ENCODE peak calls at places on chromosome 12, in seven cellular contexts. One of them, this sample, is unnamed.

GRCh38 chr12:58850826-58851225 is 69.5 kb downstream of the LRIG3 start:
- DNase-seq in activated naive CD8-positive, alpha-beta T cell treated with anti-CD3 and anti-CD28 coated beads, Interleukin-2, amount 50 U/mL, for 24 hours: no peak
- DNase-seq in naive thymus-derived CD8-positive, alpha-beta T cell: no peak
- DNase-seq in choroid plexus epithelial cell: no peak
- DNase-seq in hippocampal formation: no peak
- DNase-seq in LoVo: no peak
- DNase-seq in globus pallidus: no peak
- DNase-seq in this sample: no peak

GRCh38 chr12:39451977-39452376 is 9.1 kb upstream of the KIF21A start:
- DNase-seq in naive thymus-derived CD8-positive, alpha-beta T cell: no peak
- DNase-seq in globus pallidus: peak
- DNase-seq in LoVo: no peak
- DNase-seq in hippocampal formation: no peak
- DNase-seq in choroid plexus epithelial cell: no peak
- DNase-seq in activated naive CD8-positive, alpha-beta T cell treated with anti-CD3 and anti-CD28 coated beads, Interleukin-2, amount 50 U/mL, for 24 hours: no peak
- DNase-seq in this sample: no peak

GRCh38 chr12:59650594-59651229 is 54.9 kb downstream of the SLC16A7 start:
- DNase-seq in choroid plexus epithelial cell: peak
- DNase-seq in naive thymus-derived CD8-positive, alpha-beta T cell: no peak
- DNase-seq in LoVo: no peak
- DNase-seq in globus pallidus: no peak
- DNase-seq in activated naive CD8-positive, alpha-beta T cell treated with anti-CD3 and anti-CD28 coated beads, Interleukin-2, amount 50 U/mL, for 24 hours: no peak
- DNase-seq in hippocampal formation: no peak
- DNase-seq in this sample: no peak

GRCh38 chr12:14417717-14418116 is 52.2 kb downstream of the ATF7IP start:
- DNase-seq in hippocampal formation: peak
- DNase-seq in LoVo: no peak
- DNase-seq in choroid plexus epithelial cell: peak
- DNase-seq in globus pallidus: peak
- DNase-seq in activated naive CD8-positive, alpha-beta T cell treated with anti-CD3 and anti-CD28 coated beads, Interleukin-2, amount 50 U/mL, for 24 hours: peak
- DNase-seq in naive thymus-derived CD8-positive, alpha-beta T cell: peak
- DNase-seq in this sample: peak

GRCh38 chr12:54983536-54984102 is 943 bp downstream of the TESPA1 start:
- DNase-seq in globus pallidus: no peak
- DNase-seq in naive thymus-derived CD8-positive, alpha-beta T cell: peak
- DNase-seq in hippocampal formation: no peak
- DNase-seq in activated naive CD8-positive, alpha-beta T cell treated with anti-CD3 and anti-CD28 coated beads, Interleukin-2, amount 50 U/mL, for 24 hours: peak
- DNase-seq in LoVo: no peak
- DNase-seq in choroid plexus epithelial cell: no peak
- DNase-seq in this sample: peak

GRCh38 chr12:55671746-55672145 is 35.1 kb downstream of the OR10P1 start:
- DNase-seq in choroid plexus epithelial cell: no peak
- DNase-seq in naive thymus-derived CD8-positive, alpha-beta T cell: no peak
- DNase-seq in globus pallidus: no peak
- DNase-seq in hippocampal formation: no peak
- DNase-seq in activated naive CD8-positive, alpha-beta T cell treated with anti-CD3 and anti-CD28 coated beads, Interleukin-2, amount 50 U/mL, for 24 hours: no peak
- DNase-seq in LoVo: no peak
- DNase-seq in this sample: no peak

GRCh38 chr12:57740656-57741412 is 2.3 kb upstream of the AGAP2 start:
- DNase-seq in hippocampal formation: no peak
- DNase-seq in globus pallidus: no peak
- DNase-seq in choroid plexus epithelial cell: no peak
- DNase-seq in naive thymus-derived CD8-positive, alpha-beta T cell: peak
- DNase-seq in LoVo: no peak
- DNase-seq in activated naive CD8-positive, alpha-beta T cell treated with anti-CD3 and anti-CD28 coated beads, Interleukin-2, amount 50 U/mL, for 24 hours: peak
- DNase-seq in this sample: peak

GRCh38 chr12:65460076-65460475 is 181.6 kb downstream of the MSRB3 start:
- DNase-seq in choroid plexus epithelial cell: no peak
- DNase-seq in LoVo: no peak
- DNase-seq in naive thymus-derived CD8-positive, alpha-beta T cell: no peak
- DNase-seq in activated naive CD8-positive, alpha-beta T cell treated with anti-CD3 and anti-CD28 coated beads, Interleukin-2, amount 50 U/mL, for 24 hours: no peak
- DNase-seq in hippocampal formation: no peak
- DNase-seq in globus pallidus: no peak
- DNase-seq in this sample: no peak

GRCh38 chr12:50283924-50284236 is 560 bp upstream of the LIMA1 start:
- DNase-seq in choroid plexus epithelial cell: peak
- DNase-seq in activated naive CD8-positive, alpha-beta T cell treated with anti-CD3 and anti-CD28 coated beads, Interleukin-2, amount 50 U/mL, for 24 hours: no peak
- DNase-seq in hippocampal formation: no peak
- DNase-seq in globus pallidus: no peak
- DNase-seq in LoVo: peak
- DNase-seq in naive thymus-derived CD8-positive, alpha-beta T cell: no peak
- DNase-seq in this sample: no peak

GRCh38 chr12:101343893-101344292 is 63.7 kb downstream of the ARL1 start:
- DNase-seq in choroid plexus epithelial cell: no peak
- DNase-seq in naive thymus-derived CD8-positive, alpha-beta T cell: no peak
- DNase-seq in activated naive CD8-positive, alpha-beta T cell treated with anti-CD3 and anti-CD28 coated beads, Interleukin-2, amount 50 U/mL, for 24 hours: no peak
- DNase-seq in LoVo: no peak
- DNase-seq in globus pallidus: no peak
- DNase-seq in hippocampal formation: no peak
- DNase-seq in this sample: no peak

GRCh38 chr12:100900808-100901207 is 106.2 kb downstream of the ANO4 start:
- DNase-seq in naive thymus-derived CD8-positive, alpha-beta T cell: no peak
- DNase-seq in activated naive CD8-positive, alpha-beta T cell treated with anti-CD3 and anti-CD28 coated beads, Interleukin-2, amount 50 U/mL, for 24 hours: no peak
- DNase-seq in choroid plexus epithelial cell: no peak
- DNase-seq in hippocampal formation: no peak
- DNase-seq in globus pallidus: no peak
- DNase-seq in LoVo: no peak
- DNase-seq in this sample: no peak

GRCh38 chr12:79776111-79776510 is 85.3 kb upstream of the PAWR start:
- DNase-seq in activated naive CD8-positive, alpha-beta T cell treated with anti-CD3 and anti-CD28 coated beads, Interleukin-2, amount 50 U/mL, for 24 hours: no peak
- DNase-seq in naive thymus-derived CD8-positive, alpha-beta T cell: no peak
- DNase-seq in globus pallidus: no peak
- DNase-seq in choroid plexus epithelial cell: peak
- DNase-seq in hippocampal formation: no peak
- DNase-seq in LoVo: no peak
- DNase-seq in this sample: no peak

GRCh38 chr12:124393831-124394230 is 98.9 kb downstream of the RFLNA start:
- DNase-seq in naive thymus-derived CD8-positive, alpha-beta T cell: no peak
- DNase-seq in hippocampal formation: no peak
- DNase-seq in globus pallidus: no peak
- DNase-seq in LoVo: no peak
- DNase-seq in activated naive CD8-positive, alpha-beta T cell treated with anti-CD3 and anti-CD28 coated beads, Interleukin-2, amount 50 U/mL, for 24 hours: no peak
- DNase-seq in choroid plexus epithelial cell: no peak
- DNase-seq in this sample: no peak

This sample was measured in naive thymus-derived CD4-positive, alpha-beta T cell.